ENCODE peak calls at places on chromosomes 11 and 22, in eight cellular contexts. R is mucosa of descending colon, G is GM23248, A is psoas muscle, Q is lung, O is adrenal gland, X is adipocyte, C is right atrium auricular region. W is an unnamed sample. For H3K9me3 and H3K36me3, the result is how much of the 10 kb centered on the place peaks cover.

GRCh38 chr11:108973402-108974119 is 308.7 kb downstream of the DDX10 start:
- DNase-seq in C (no peak), R (no peak), X (peak), Q (no peak), O (no peak), G (peak), A (no peak), W (no peak)

GRCh38 chr11:10329935-10330334 is 25.1 kb downstream of the ADM start:
- DNase-seq in Q (no peak), G (peak), R (no peak), A (no peak), O (no peak), C (no peak), X (peak), W (no peak)

GRCh38 chr11:88246680-88247079 is 71.4 kb upstream of the RAB38 start:
- DNase-seq in C (no peak), X (peak), O (peak), G (peak), Q (no peak), A (no peak), R (no peak), W (no peak)

GRCh38 chr11:125464671-125465070 is 31.4 kb downstream of the FEZ1 start:
- DNase-seq in C (no peak), G (no peak), O (no peak), A (no peak), R (no peak), Q (no peak), X (no peak), W (no peak)

GRCh38 chr11:54603898-54604297 is at the start of gene OR4C46:
- DNase-seq in Q (no peak), R (no peak), C (no peak), G (no peak), O (no peak), X (no peak), A (no peak), W (no peak)

GRCh38 chr11:127274328-127274676 is 273.7 kb upstream of the KIRREL3 start:
- DNase-seq in X (no peak), A (no peak), G (no peak), O (no peak), Q (no peak), C (no peak), R (no peak), W (no peak)

GRCh38 chr22:29581799-29582198 is 886 bp upstream of the NIPSNAP1 start:
- DNase-seq in O (no peak), C (no peak), X (no peak), A (no peak), R (peak), G (no peak), Q (peak), W (no peak)

GRCh38 chr11:75413864-75414263 is 14.5 kb downstream of the RPS3 start:
- DNase-seq in O (peak), G (no peak), A (peak), X (no peak), R (no peak), C (no peak), Q (no peak), W (no peak)

GRCh38 chr11:46694095-46694494 is 6.3 kb downstream of the ARHGAP1 start:
- DNase-seq in Q (no peak), X (no peak), A (no peak), O (no peak), C (no peak), R (no peak), G (no peak), W (no peak)

GRCh38 chr22:42419328-42419881 is 12.8 kb downstream of the NFAM1 start:
- DNase-seq in R (peak), C (no peak), A (no peak), G (no peak), O (no peak), Q (no peak), X (no peak), W (no peak)

GRCh38 chr11:122692444-122692843 is 36.9 kb downstream of the UBASH3B start:
- DNase-seq in O (no peak), G (no peak), A (no peak), Q (no peak), X (no peak), C (no peak), R (no peak), W (no peak)

GRCh38 chr11:18677560-18677959 is 21.0 kb upstream of the TMEM86A start:
- DNase-seq in C (no peak), G (no peak), Q (no peak), O (no peak), R (no peak), A (no peak), X (no peak), W (no peak)

GRCh38 chr11:39541945-39542351 is 1917.5 kb downstream of the LRRC4C start:
- DNase-seq in O (no peak), G (no peak), R (no peak), X (no peak), Q (no peak), A (no peak), C (no peak), W (no peak)

GRCh38 chr11:74671520-74672196 is 59.6 kb downstream of the CHRDL2 start:
- DNase-seq in C (no peak), X (peak), G (peak), O (no peak), Q (peak), A (no peak), R (no peak), W (no peak)

GRCh38 chr11:70610561-70610960 is 212.2 kb downstream of the CTTN start:
- DNase-seq in C (no peak), A (peak), R (no peak), G (no peak), O (peak), X (peak), Q (no peak), W (no peak)
- H3K9me3 ChIP-seq in C (under half), A (under half), R (under half), G (under half), O (under half), X (under half), Q (under half), W (under half)

GRCh38 chr22:40416636-40417035 is 46.2 kb downstream of the SGSM3 start:
- DNase-seq in R (no peak), A (no peak), O (no peak), C (no peak), G (no peak), X (no peak), Q (no peak), W (no peak)
- H3K36me3 ChIP-seq in R (under half), A (under half), O (under half), C (half or more), G (under half), X (half or more), Q (under half), W (half or more)

GRCh38 chr22:47918276-47918928 is 1156.0 kb downstream of the TBC1D22A start:
- DNase-seq in O (no peak), X (no peak), A (no peak), G (no peak), Q (no peak), R (no peak), C (no peak), W (no peak)
- H3K9me3 ChIP-seq in O (under half), X (under half), A (under half), G (under half), Q (under half), R (under half), C (under half), W (under half)

DNA sequence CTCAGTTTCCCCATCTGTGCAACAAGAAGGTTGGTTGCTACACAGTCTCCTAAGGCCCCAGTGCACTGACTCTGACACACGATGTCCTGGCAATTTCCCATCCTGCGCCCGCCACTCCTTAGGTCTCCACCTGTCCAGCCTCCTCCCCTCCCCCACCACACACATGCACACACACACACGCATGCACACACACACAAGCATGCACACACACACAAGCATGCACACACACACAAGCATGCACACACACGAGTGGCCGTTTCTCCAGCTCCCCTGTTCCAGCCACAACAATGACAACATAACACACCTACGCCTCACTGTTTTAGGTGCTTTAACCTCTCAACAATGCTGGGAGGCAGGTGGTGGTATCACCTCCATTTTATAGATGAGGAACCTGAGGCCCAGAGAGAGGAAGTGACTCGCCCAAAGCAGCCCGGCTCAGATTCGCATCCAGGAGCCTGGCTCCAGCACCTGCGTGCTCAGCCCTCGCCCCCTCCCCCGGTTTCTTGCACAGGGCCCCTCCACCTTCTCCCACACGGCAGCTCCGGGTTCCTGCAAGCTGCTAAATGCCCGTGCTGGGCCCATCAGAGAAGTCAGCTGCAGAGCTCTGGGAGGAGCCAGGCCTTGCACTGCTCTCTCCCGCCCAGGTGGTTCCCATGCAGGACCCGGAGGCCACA is 13.0 kb downstream of the CYTH4 start:
- DNase-seq in X (no peak), G (no peak), R (no peak), C (no peak), O (no peak), A (no peak), Q (no peak), W (no peak)
- H3K36me3 ChIP-seq in X (under half), G (under half), R (under half), C (under half), O (under half), A (under half), Q (under half), W (half or more)

GRCh38 chr11:70531281-70532065 is 133.1 kb downstream of the CTTN start:
- DNase-seq in O (no peak), A (peak), C (no peak), X (no peak), G (no peak), R (no peak), Q (no peak), W (no peak)
- H3K9me3 ChIP-seq in O (under half), A (under half), C (under half), X (under half), G (under half), R (under half), Q (under half), W (under half)

DNA sequence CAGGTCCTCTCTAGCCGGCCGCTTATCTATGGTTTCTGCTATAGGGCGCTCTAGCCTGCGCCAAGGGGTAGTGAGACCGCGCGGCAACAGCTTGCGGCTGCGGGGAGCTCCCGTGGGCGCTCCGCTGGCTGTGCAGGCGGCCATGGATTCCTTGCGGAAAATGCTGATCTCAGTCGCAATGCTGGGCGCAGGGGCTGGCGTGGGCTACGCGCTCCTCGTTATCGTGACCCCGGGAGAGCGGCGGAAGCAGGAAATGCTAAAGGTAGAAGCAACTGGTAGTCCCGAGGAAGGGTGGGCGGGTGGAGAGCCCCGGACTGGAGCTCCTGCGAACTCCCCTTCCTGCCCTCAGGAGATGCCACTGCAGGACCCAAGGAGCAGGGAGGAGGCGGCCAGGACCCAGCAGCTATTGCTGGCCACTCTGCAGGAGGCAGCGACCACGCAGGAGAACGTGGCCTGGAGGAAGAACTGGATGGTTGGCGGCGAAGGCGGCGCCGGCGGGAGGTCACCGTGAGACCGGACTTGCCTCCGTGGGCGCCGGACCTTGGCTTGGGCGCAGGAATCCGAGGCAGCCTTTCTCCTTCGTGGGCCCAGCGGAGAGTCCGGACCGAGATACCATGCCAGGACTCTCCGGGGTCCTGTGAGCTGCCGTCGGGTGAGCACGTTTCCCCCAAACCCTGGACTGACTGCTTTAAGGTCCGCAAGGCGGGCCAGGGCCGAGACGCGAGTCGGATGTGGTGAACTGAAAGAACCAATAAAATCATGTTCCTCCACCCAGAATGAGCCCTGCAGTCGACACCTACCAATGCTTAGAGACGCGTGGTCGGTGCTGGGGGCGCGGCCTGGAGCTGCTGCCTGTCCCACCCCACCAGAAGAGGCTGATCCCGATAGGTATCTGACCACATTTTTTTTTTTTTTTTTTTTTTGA is at the start of the genes LBHD1 and UQCC3:
- DNase-seq in A (peak), R (peak), X (peak), O (peak), Q (peak), C (peak), G (peak), W (peak)
- H3K36me3 ChIP-seq in A (under half), R (under half), X (under half), O (under half), Q (under half), C (under half), G (under half), W (under half)

GRCh38 chr11:130744804-130745203 is 171.5 kb downstream of the SNX19 start:
- DNase-seq in A (no peak), R (no peak), C (no peak), G (no peak), O (no peak), Q (no peak), X (no peak), W (no peak)
- H3K9me3 ChIP-seq in A (under half), R (under half), C (under half), G (under half), O (under half), Q (under half), X (under half), W (under half)

GRCh38 chr11:65630215-65630614 is 7.7 kb upstream of the SIPA1 start:
- DNase-seq in O (peak), R (no peak), Q (no peak), A (no peak), G (no peak), X (no peak), C (no peak), W (no peak)
- H3K36me3 ChIP-seq in O (half or more), R (under half), Q (half or more), A (under half), G (under half), X (half or more), C (half or more), W (half or more)

GRCh38 chr22:48798281-48799226 is 1029.1 kb downstream of the BRD1 start:
- DNase-seq in O (no peak), X (no peak), A (no peak), R (no peak), Q (no peak), G (no peak), C (no peak), W (no peak)

GRCh38 chr22:48799227-48799970 is 1028.3 kb downstream of the BRD1 start:
- DNase-seq in G (no peak), A (no peak), C (no peak), O (no peak), X (no peak), R (no peak), Q (no peak), W (no peak)

GRCh38 chr22:48802576-48802975 is 1025.1 kb downstream of the BRD1 start:
- DNase-seq in Q (no peak), G (no peak), C (no peak), X (no peak), A (no peak), O (no peak), R (no peak), W (no peak)

GRCh38 chr22:48800886-48801607 is 1026.6 kb downstream of the BRD1 start:
- DNase-seq in G (no peak), C (no peak), O (no peak), X (no peak), A (no peak), R (no peak), Q (no peak), W (no peak)

DNA sequence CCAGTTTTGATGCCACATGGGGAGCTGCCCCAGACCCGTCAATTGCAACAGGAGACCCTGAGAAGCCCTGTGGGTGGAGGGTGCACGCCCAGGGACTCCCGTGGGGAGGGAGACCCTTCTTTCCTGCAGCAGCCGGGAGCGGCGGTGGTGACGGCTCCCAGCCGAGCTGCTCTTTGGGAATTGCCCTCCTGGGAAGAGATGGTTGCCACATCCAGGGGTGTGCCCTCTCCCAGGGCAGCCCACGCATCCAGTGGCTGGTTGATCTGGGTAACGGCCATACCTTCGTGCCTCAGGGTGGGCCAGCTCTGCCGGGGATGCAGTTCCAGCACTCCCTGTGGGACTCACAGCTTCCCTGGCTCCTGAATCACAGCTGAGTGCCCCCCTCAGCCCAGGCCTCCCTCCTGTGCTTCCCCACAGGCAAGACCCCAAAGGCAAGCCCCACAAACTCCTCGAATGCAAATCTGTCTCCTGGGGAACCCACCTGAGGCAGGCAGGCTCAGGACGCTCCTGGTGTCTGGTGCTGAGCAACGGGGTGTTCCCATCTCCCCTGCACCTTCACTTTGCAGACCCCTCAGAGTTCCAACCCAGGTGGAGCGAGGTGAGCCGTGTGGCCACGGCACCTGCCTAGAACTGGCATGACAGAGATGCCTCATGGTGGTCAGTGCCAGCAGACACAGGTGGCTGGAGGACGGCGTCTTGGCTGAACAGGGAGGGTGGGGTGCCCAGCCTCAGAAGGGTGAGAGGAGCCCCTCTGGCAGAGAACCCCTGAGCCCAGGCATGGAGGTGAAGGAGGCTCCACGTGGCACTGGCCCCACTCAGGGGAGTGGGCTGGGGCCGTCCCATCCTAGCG is 1027.4 kb downstream of the BRD1 start:
- DNase-seq in O (no peak), G (no peak), A (peak), Q (no peak), X (no peak), R (no peak), C (no peak), W (no peak)
- H3K9me3 ChIP-seq in O (under half), G (under half), A (under half), Q (under half), X (under half), R (under half), C (under half), W (under half)

GRCh38 chr22:46273432-46274148 is 5.8 kb downstream of the TTC38 start:
- DNase-seq in C (no peak), O (no peak), Q (no peak), G (no peak), X (no peak), A (peak), R (no peak), W (no peak)
- H3K36me3 ChIP-seq in C (half or more), O (half or more), Q (under half), G (under half), X (half or more), A (under half), R (under half), W (under half)

W was measured in CD4-positive, CD25-positive, alpha-beta regulatory T cell.